ENCODE peak calls at places on chromosome 9, in ten cellular contexts. Q is heart left ventricle; T is bronchial epithelial cell; J is Calu3; D is OCI-LY7; R is GM10248; V is GM13976; Z is activated CD8-positive, alpha-beta T cell treated with anti-CD3 and anti-CD28 coated beads for 36 hours; P is lung; U is ascending aorta. L is an unnamed sample.

GRCh38 chr9:116716441-116716840 is 29.3 kb downstream of the TRIM32 start:
- DNase-seq in Q (no peak), T (peak), J (no peak), D (no peak), R (no peak), V (no peak), Z (no peak), P (no peak), U (no peak), L (no peak)

GRCh38 chr9:2179557-2179956 is 164.4 kb downstream of the SMARCA2 start:
- DNase-seq in Q (no peak), T (peak), J (no peak), D (peak), R (no peak), V (no peak), Z (no peak), P (no peak), U (no peak), L (peak)

GRCh38 chr9:127116946-127117345 is 5.5 kb downstream of the ANGPTL2 start:
- DNase-seq in Q (no peak), T (no peak), J (no peak), D (peak), R (no peak), V (peak), Z (no peak), P (no peak), U (no peak), L (no peak)

GRCh38 chr9:106862115-106862945 is 636 bp upstream of the ZNF462 start:
- DNase-seq in Q (peak), T (peak), J (peak), D (no peak), R (no peak), V (peak), Z (peak), P (peak), U (no peak), L (peak)

GRCh38 chr9:5832543-5833529 is at the start of gene ERMP1:
- DNase-seq in Q (peak), T (peak), J (peak), D (peak), R (peak), V (peak), Z (peak), P (peak), U (peak), L (peak)

GRCh38 chr9:7844283-7844682 is 44.7 kb upstream of the DMAC1 start:
- DNase-seq in Q (no peak), T (peak), J (peak), D (peak), R (no peak), V (peak), Z (no peak), P (no peak), U (no peak), L (peak)

GRCh38 chr9:129381481-129381957 is 203.5 kb upstream of the IER5L start:
- DNase-seq in Q (no peak), T (no peak), J (no peak), D (no peak), R (no peak), V (no peak), Z (no peak), P (no peak), U (no peak), L (no peak)

GRCh38 chr9:130298663-130299279 is 33.2 kb downstream of the HMCN2 start:
- DNase-seq in Q (peak), T (no peak), J (peak), D (peak), R (no peak), V (no peak), Z (no peak), P (no peak), U (no peak), L (peak)

GRCh38 chr9:14251146-14252071 is 62.5 kb downstream of the NFIB start:
- DNase-seq in Q (peak), T (peak), J (peak), D (no peak), R (no peak), V (no peak), Z (no peak), P (peak), U (peak), L (peak)

GRCh38 chr9:137371966-137372651 is 50.9 kb downstream of the EXD3 start:
- DNase-seq in Q (peak), T (no peak), J (no peak), D (no peak), R (no peak), V (no peak), Z (no peak), P (no peak), U (peak), L (no peak)

GRCh38 chr9:101566904-101567724 is 27.7 kb downstream of the PPP3R2 start:
- DNase-seq in Q (no peak), T (peak), J (peak), D (peak), R (peak), V (peak), Z (peak), P (no peak), U (no peak), L (peak)

GRCh38 chr9:137232101-137232500 is 1.4 kb downstream of the SLC34A3 start:
- DNase-seq in Q (no peak), T (no peak), J (no peak), D (no peak), R (no peak), V (no peak), Z (no peak), P (no peak), U (no peak), L (no peak)

GRCh38 chr9:70480405-70480980 is 66.0 kb upstream of the KLF9 start:
- DNase-seq in Q (peak), T (peak), J (peak), D (no peak), R (no peak), V (no peak), Z (no peak), P (peak), U (peak), L (peak)

GRCh38 chr9:77403244-77403643 is 225.9 kb downstream of the VPS13A start:
- DNase-seq in Q (no peak), T (no peak), J (no peak), D (no peak), R (no peak), V (no peak), Z (no peak), P (no peak), U (no peak), L (no peak)

GRCh38 chr9:22307013-22307711 is 139.5 kb upstream of the DMRTA1 start:
- DNase-seq in Q (no peak), T (peak), J (peak), D (peak), R (no peak), V (no peak), Z (peak), P (no peak), U (no peak), L (peak)

GRCh38 chr9:122812736-122813135 is 12.8 kb downstream of the OR1K1 start:
- DNase-seq in Q (no peak), T (no peak), J (no peak), D (no peak), R (no peak), V (no peak), Z (no peak), P (no peak), U (no peak), L (no peak)

GRCh38 chr9:120383611-120383998 is 196.4 kb downstream of the CDK5RAP2 start:
- DNase-seq in Q (no peak), T (no peak), J (no peak), D (no peak), R (no peak), V (no peak), Z (no peak), P (no peak), U (no peak), L (no peak)

GRCh38 chr9:117739620-117740347 is 35.6 kb downstream of the TLR4 start:
- DNase-seq in Q (no peak), T (no peak), J (no peak), D (no peak), R (no peak), V (no peak), Z (no peak), P (no peak), U (no peak), L (no peak)
- TF ChIP-seq CTCF in Q (no peak), T (no peak), J (no peak), D (no peak), R (no peak), V (no peak), Z (no peak), P (no peak), U (no peak), L (no peak)

GRCh38 chr9:121447341-121447834 is 52.3 kb downstream of the GGTA1 start:
- DNase-seq in Q (no peak), T (no peak), J (no peak), D (no peak), R (no peak), V (no peak), Z (no peak), P (no peak), U (no peak), L (no peak)

GRCh38 chr9:121450241-121450640 is 49.4 kb downstream of the GGTA1 start:
- DNase-seq in Q (no peak), T (no peak), J (no peak), D (no peak), R (no peak), V (no peak), Z (no peak), P (no peak), U (no peak), L (no peak)

GRCh38 chr9:121441163-121441562 is 58.5 kb downstream of the GGTA1 start:
- DNase-seq in Q (no peak), T (no peak), J (no peak), D (no peak), R (no peak), V (no peak), Z (no peak), P (no peak), U (no peak), L (no peak)

GRCh38 chr9:121449786-121450185 is 49.9 kb downstream of the GGTA1 start:
- DNase-seq in Q (no peak), T (no peak), J (no peak), D (no peak), R (no peak), V (no peak), Z (no peak), P (no peak), U (no peak), L (no peak)

DNA sequence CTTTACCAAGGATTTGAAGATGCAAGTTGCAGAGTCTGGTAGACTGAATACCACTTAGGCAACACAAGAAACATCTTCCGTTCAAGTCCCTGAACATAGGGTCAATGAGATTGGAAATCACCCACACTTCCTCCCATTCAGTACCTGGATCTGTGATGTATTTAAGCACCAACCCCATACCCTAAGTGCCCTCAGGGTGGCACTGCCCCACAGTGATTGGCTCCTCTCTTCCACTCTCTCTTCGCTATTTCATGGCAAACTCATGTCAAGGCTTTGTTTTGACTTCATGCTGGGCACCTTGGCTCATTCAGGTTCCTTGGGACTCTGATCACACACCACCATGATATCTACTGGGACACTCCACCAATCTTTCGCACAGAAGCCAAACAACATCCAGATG is 53.7 kb downstream of the GGTA1 start:
- DNase-seq in Q (no peak), T (no peak), J (no peak), D (peak), R (no peak), V (no peak), Z (peak), P (no peak), U (no peak), L (peak)
- TF ChIP-seq CTCF in Q (no peak), T (peak), J (no peak), D (peak), R (no peak), V (peak), Z (no peak), P (no peak), U (peak), L (no peak)

DNA sequence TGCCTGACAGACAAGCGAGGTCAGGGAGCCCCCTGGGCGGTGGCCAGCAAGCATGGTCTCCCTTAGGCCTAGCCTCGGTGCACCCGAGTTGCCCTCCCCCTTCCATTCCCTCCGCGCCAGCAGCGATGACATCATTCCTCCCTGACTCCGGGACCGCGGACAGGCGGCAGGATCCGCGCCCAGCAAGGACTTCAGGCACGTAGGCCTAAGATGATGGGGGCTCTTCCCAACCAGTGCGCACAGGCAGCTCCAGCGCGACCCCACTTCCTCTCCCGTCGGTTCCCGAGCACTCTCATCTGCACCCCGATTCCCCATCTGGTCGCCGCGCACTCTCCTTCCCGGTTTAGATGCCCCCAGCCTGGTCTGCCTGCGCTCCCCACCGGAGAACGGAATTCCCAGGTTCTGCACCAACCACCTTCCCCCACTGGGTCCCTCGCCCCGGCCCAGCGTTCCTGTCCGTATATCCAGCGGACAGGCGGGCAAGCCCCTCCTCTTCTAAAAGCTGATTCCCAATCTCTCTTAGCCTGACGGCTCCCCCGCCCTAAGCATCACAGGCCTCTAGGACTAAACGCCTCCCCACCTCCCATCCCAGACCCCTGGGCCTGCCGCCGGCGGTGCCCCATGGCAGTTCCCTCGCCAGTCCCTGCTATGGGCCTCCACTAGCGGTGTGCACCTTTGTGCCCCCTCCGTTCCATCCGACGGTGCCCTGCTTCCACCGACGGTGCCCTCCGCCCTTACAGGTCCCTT is 931 bp downstream of the FAM219A start:
- DNase-seq in Q (peak), T (peak), J (peak), D (peak), R (no peak), V (peak), Z (peak), P (peak), U (peak), L (peak)
- TF ChIP-seq CTCF in Q (no peak), T (no peak), J (no peak), D (no peak), R (no peak), V (no peak), Z (no peak), P (no peak), U (no peak), L (no peak)

DNA sequence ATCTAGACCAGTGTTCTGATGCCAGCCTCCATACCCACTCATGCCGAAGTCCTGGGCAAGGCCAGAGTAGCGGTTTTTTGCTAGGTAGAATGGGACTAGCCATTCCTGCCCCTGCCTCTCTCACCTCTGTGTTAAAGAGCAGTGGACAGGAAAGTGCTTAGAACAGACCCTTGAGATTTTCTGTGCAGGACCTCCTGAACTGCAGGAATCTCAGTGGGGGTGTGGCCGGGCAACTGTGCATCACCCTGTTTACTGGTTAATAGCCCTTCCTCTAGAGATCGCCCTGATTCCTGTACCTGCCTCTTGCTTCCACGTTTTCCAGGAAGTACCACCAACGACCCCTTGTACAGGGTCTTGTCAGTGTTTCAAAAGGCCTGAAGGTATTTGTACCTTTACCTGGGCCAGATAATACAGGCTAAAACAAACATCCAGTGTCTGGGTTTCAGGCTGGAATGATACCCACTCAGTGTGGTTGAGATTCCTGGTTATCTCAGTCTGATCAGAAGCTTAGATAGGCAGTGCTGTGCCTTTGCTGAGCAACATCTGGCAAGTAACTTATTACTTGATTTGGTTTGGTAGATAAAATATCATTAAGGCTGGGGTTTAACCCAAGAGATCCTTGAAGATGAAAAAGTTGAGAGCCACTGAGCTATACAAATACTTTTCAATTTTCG is 65.9 kb downstream of the RGS3 start:
- DNase-seq in Q (no peak), T (no peak), J (no peak), D (no peak), R (no peak), V (no peak), Z (no peak), P (no peak), U (no peak), L (no peak)
- TF ChIP-seq CTCF in Q (no peak), T (no peak), J (no peak), D (no peak), R (no peak), V (no peak), Z (no peak), P (no peak), U (no peak), L (no peak)

GRCh38 chr9:119003218-119003617 is 366.0 kb downstream of the BRINP1 start:
- DNase-seq in Q (no peak), T (no peak), J (no peak), D (no peak), R (no peak), V (no peak), Z (no peak), P (no peak), U (no peak), L (no peak)
- TF ChIP-seq CTCF in Q (no peak), T (no peak), J (no peak), D (no peak), R (no peak), V (no peak), Z (no peak), P (no peak), U (no peak), L (no peak)

GRCh38 chr9:97761066-97761598 is 64.0 kb upstream of the XPA start:
- DNase-seq in Q (no peak), T (no peak), J (no peak), D (no peak), R (no peak), V (no peak), Z (no peak), P (no peak), U (no peak), L (no peak)
- TF ChIP-seq CTCF in Q (no peak), T (no peak), J (no peak), D (no peak), R (no peak), V (no peak), Z (no peak), P (no peak), U (no peak), L (no peak)